ENCODE peak calls at places on chromosomes 3 and 15, in ten cellular contexts. H is HepG2, N is PC-3, M is mammary epithelial cell, E is heart left ventricle, U is cardiac fibroblast, Z is foreskin fibroblast, B is pancreas, J is BJ, V is A549. O is an unnamed sample.

GRCh38 chr3:125087768-125088391 is 32.1 kb upstream of the HEG1 start:
- DNase-seq in M (no peak), Z (peak), E (no peak), N (peak), H (no peak), B (no peak), V (no peak), U (peak), J (peak), O (peak)

GRCh38 chr3:158770254-158771017 is 31.4 kb upstream of the MFSD1 start:
- DNase-seq in J (no peak), V (no peak), Z (peak), E (no peak), N (peak), U (peak), M (peak), B (no peak), H (no peak), O (peak)

GRCh38 chr3:153158961-153159735 is 2.9 kb upstream of the RAP2B start:
- DNase-seq in U (no peak), Z (no peak), E (no peak), M (peak), H (no peak), N (peak), J (no peak), V (no peak), B (no peak), O (no peak)

GRCh38 chr3:25441234-25441856 is 13.3 kb downstream of the RARB start:
- DNase-seq in J (no peak), M (no peak), N (no peak), E (no peak), Z (no peak), B (no peak), U (no peak), V (no peak), H (no peak), O (no peak)

GRCh38 chr15:88476635-88477038 is 9.1 kb downstream of the MRPS11 start:
- DNase-seq in U (peak), H (peak), M (no peak), E (peak), J (no peak), V (peak), N (peak), Z (peak), B (no peak), O (peak)

GRCh38 chr3:38446287-38446686 is 7.4 kb upstream of the ACVR2B start:
- DNase-seq in Z (no peak), J (no peak), M (no peak), H (no peak), B (no peak), U (no peak), E (no peak), V (no peak), N (no peak), O (no peak)

GRCh38 chr15:26889298-26889898 is 22.5 kb downstream of the GABRA5 start:
- DNase-seq in U (peak), H (peak), J (peak), B (no peak), E (peak), V (peak), Z (peak), M (peak), N (peak), O (peak)

GRCh38 chr3:177150218-177150916 is 46.9 kb downstream of the TBL1XR1 start:
- DNase-seq in E (no peak), J (no peak), Z (no peak), H (peak), U (no peak), V (no peak), B (no peak), M (no peak), N (no peak), O (peak)

GRCh38 chr3:195583831-195584542 is at the start of gene APOD:
- DNase-seq in U (peak), H (no peak), Z (peak), B (no peak), V (no peak), J (no peak), N (peak), E (peak), M (peak), O (peak)

DNA sequence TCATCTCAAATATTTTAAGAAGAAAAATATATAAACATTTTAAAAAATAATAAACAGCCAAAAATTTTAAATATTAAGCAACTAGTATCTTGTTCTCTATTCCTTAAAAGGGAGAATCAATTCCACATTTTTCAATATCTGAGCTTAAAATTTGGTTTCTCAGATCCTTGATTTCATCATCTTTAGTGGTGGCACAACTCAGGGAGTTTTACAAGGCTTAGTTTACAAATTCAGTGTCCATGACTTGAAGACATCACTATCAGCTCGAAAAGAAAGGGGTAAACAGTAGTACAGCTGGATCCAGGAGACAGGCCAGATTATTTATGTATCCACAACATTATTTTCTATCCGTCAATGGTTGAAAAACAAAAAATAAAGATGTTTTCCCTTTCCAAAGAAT is 11.6 kb downstream of the IGF2BP2 start:
- DNase-seq in U (no peak), H (no peak), B (no peak), N (no peak), V (no peak), J (no peak), E (no peak), M (no peak), Z (no peak), O (peak)
- H3K4me3 ChIP-seq in U (no peak), H (no peak), B (no peak), N (no peak), V (no peak), J (no peak), E (no peak), M (no peak), Z (no peak), O (no peak)

GRCh38 chr3:52415769-52416168 is 29.1 kb downstream of the SEMA3G start:
- DNase-seq in E (no peak), V (no peak), U (no peak), H (no peak), Z (no peak), M (no peak), J (no peak), B (no peak), N (no peak), O (no peak)
- TF ChIP-seq CTCF in E (no peak), V (no peak), U (no peak), H (no peak), Z (no peak), M (no peak), J (no peak), B (no peak), N (no peak), O (no peak)

DNA sequence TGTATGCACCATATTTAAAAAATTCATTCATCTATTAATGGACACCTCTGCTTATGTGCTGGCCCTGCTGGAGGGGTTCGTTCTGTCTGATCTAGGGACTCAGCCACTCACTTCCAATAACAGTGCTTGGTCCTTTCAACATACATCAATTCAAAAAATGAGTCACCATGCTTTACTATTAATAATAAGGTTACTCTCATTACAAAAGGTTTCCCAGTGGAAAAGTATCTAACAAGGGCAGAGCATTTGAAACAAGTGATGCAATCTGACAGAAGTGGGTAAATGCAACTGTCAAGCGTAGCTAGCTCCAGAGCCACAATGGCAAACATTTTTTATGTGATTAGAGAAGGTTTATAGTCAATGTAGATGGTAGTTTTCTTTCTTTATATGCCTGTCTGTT is 67.9 kb upstream of the TNIK start:
- DNase-seq in V (no peak), J (no peak), U (peak), N (no peak), M (no peak), H (no peak), E (no peak), Z (no peak), B (no peak), O (peak)
- H3K4me3 ChIP-seq in V (no peak), J (no peak), U (no peak), N (no peak), M (no peak), H (no peak), E (no peak), Z (no peak), B (no peak), O (no peak)

GRCh38 chr3:52301042-52301441 is 13.4 kb downstream of the GLYCTK start:
- DNase-seq in E (no peak), U (no peak), H (no peak), V (no peak), Z (no peak), M (no peak), J (no peak), N (no peak), B (peak), O (no peak)

GRCh38 chr3:52299247-52299657 is 11.6 kb downstream of the GLYCTK start:
- DNase-seq in N (no peak), J (no peak), B (peak), H (no peak), Z (no peak), M (no peak), U (no peak), E (no peak), V (no peak), O (no peak)

GRCh38 chr3:52297242-52298146 is 9.9 kb downstream of the GLYCTK start:
- DNase-seq in J (no peak), M (no peak), N (no peak), V (no peak), Z (no peak), U (no peak), E (no peak), H (no peak), B (peak), O (no peak)

GRCh38 chr3:52298147-52299098 is 10.8 kb downstream of the GLYCTK start:
- DNase-seq in M (no peak), H (no peak), V (no peak), U (no peak), N (no peak), B (peak), Z (no peak), J (no peak), E (no peak), O (no peak)

GRCh38 chr3:52299815-52300611 is 12.4 kb downstream of the GLYCTK start:
- DNase-seq in V (no peak), N (peak), E (peak), B (peak), Z (no peak), U (peak), J (no peak), M (peak), H (peak), O (no peak)
- TF ChIP-seq CTCF in V (no peak), N (peak), E (no peak), B (no peak), Z (peak), U (peak), J (peak), M (peak), H (peak), O (peak)

GRCh38 chr15:85337398-85338074 is 42.9 kb upstream of the AKAP13 start:
- DNase-seq in E (peak), Z (no peak), N (no peak), J (no peak), U (peak), M (no peak), H (no peak), V (no peak), B (no peak), O (no peak)
- H3K4me3 ChIP-seq in E (peak), Z (no peak), N (no peak), J (no peak), U (no peak), M (no peak), H (no peak), V (no peak), B (no peak), O (no peak)

GRCh38 chr15:80367094-80367493 is 37.1 kb upstream of the ARNT2 start:
- DNase-seq in J (no peak), H (peak), N (peak), V (peak), B (no peak), E (no peak), U (peak), Z (peak), M (no peak), O (no peak)
- TF ChIP-seq CTCF in J (peak), H (peak), N (peak), V (peak), B (no peak), E (no peak), U (peak), Z (no peak), M (peak), O (peak)

GRCh38 chr3:146539315-146539714 is 5.1 kb downstream of the PLSCR1 start:
- DNase-seq in U (peak), M (no peak), N (no peak), J (no peak), E (no peak), H (peak), Z (no peak), B (no peak), V (no peak), O (no peak)

GRCh38 chr3:146542968-146543367 is 1.4 kb downstream of the PLSCR1 start:
- DNase-seq in H (no peak), J (no peak), M (no peak), U (no peak), E (no peak), Z (no peak), N (no peak), V (no peak), B (no peak), O (no peak)

GRCh38 chr3:146540236-146540635 is 4.2 kb downstream of the PLSCR1 start:
- DNase-seq in J (no peak), M (no peak), U (no peak), E (no peak), N (no peak), H (no peak), Z (no peak), V (no peak), B (no peak), O (no peak)

GRCh38 chr3:146542179-146542578 is 2.2 kb downstream of the PLSCR1 start:
- DNase-seq in H (no peak), N (no peak), B (no peak), V (no peak), E (no peak), U (peak), J (no peak), Z (no peak), M (peak), O (peak)

GRCh38 chr3:146540978-146541377 is 3.4 kb downstream of the PLSCR1 start:
- DNase-seq in M (no peak), N (no peak), E (no peak), J (no peak), H (no peak), U (no peak), V (no peak), B (no peak), Z (no peak), O (no peak)
- H3K4me3 ChIP-seq in M (no peak), N (peak), E (peak), J (no peak), H (no peak), U (no peak), V (no peak), B (peak), Z (no peak), O (no peak)

GRCh38 chr3:155496206-155496605 is 202.7 kb upstream of the STRIT1 start:
- DNase-seq in U (no peak), Z (no peak), E (no peak), B (no peak), J (no peak), V (no peak), H (no peak), N (no peak), M (no peak), O (peak)

GRCh38 chr3:155494332-155494731 is 200.8 kb upstream of the STRIT1 start:
- DNase-seq in U (no peak), M (no peak), V (no peak), E (no peak), H (no peak), N (no peak), J (no peak), Z (no peak), B (no peak), O (no peak)

GRCh38 chr3:155495387-155495786 is 201.9 kb upstream of the STRIT1 start:
- DNase-seq in N (no peak), V (no peak), U (peak), Z (peak), J (no peak), M (no peak), B (no peak), E (no peak), H (no peak), O (peak)

GRCh38 chr3:155491696-155492095 is 198.2 kb upstream of the STRIT1 start:
- DNase-seq in Z (no peak), M (no peak), H (no peak), E (no peak), N (peak), U (no peak), V (peak), B (no peak), J (no peak), O (no peak)

DNA sequence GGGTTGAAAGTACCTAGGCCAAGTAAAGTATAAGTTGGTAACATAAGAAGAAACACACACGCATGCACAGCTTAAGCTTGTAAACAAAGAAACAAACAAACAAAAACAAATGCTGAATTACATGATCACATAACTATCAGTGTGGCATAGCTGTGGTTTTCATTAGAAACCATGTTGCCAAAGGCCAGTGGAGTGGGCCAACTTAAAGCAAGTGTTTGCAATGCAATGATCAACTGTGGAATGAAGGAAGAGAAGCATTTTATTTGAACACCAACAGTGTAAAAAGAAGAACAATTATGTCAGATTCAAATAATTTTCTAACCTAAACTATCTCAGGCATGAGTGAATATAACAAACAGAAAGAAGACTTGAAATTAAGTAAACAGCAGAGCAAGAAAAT is 199.4 kb upstream of the STRIT1 start:
- DNase-seq in V (no peak), N (no peak), H (no peak), B (no peak), E (no peak), U (no peak), M (no peak), J (no peak), Z (no peak), O (peak)
- TF ChIP-seq CTCF in V (no peak), N (no peak), H (no peak), B (no peak), E (no peak), U (no peak), M (no peak), J (no peak), Z (no peak), O (no peak)

DNA sequence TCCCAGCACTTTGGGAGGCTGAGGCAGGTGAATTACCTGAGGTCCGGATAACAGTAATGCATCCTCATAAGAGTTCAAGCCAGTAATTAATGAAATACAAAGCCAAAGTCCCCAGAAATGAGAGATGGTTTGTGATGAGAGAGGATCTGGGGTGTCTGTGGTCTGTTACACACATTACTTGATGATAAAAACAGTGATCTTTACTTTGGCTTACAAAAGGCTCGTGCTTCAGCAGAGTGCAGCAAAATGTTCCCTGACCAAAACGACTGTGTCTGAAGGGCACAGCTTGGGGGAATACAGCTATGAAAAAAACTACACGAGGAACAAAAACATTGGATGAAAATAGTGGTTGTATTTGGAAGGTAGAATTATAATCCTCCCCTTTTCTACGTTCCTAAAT is 40.9 kb downstream of the CRTC3 start:
- DNase-seq in U (no peak), N (no peak), J (no peak), V (no peak), Z (no peak), E (no peak), M (no peak), B (no peak), H (no peak), O (no peak)
- H3K4me3 ChIP-seq in U (no peak), N (peak), J (no peak), V (no peak), Z (no peak), E (no peak), M (no peak), B (no peak), H (no peak), O (no peak)

DNA sequence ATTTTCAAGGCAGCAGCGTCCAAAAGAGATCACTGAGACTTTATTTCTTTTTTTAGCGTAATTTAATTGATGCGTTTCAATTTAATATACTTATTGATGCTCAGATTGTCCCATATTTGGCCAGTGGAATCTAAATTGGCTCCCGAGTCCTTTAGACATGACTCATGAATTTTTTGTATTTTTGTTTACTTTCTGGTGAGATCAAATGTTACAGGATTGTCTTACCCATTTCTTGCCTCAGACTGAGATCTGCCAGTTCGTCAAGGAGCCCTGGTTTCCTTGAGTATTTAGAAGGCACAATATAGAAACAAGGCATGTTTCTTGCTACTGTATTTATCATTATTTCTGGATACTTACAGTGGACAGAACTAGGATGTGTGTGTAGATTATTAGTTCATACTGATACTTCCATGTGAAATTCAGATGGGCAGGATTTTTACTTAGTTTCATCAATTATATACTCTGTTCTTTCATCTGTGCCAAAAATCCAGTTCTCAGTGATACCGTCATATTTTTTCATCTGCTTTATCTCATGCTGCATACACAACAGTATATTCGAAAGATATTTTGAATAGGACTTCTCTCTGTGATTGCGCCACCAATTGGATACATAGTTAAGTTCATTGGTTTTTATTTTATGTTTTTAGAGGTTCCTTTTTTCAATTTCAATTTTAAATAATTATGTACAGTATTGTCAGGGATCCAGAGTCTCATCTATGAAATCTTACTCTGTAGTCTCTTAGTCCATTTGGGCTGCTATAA is 436.9 kb upstream of the C2CD4B start:
- DNase-seq in J (no peak), V (peak), U (peak), Z (peak), B (no peak), E (no peak), H (no peak), N (peak), M (no peak), O (peak)
- TF ChIP-seq CTCF in J (no peak), V (no peak), U (no peak), Z (no peak), B (no peak), E (no peak), H (no peak), N (peak), M (no peak), O (no peak)